ENCODE peak calls at places on chromosomes 3 and 15, in ten cellular contexts. Y is posterior cingulate gyrus; R is CD8-positive, alpha-beta T cell; V is T-cell; D is M059J; F is stimulated activated naive CD8-positive, alpha-beta T cell treated with anti-CD3 and anti-CD28 coated beads, Interleukin-15, Interleukin-2, amounts not matched to agents 100 U/mL and 50 U/mL, for 24 hours; W is heart right ventricle; Z is AG20443; K is myocyte; S is left kidney. Q is an unnamed sample.

GRCh38 chr3:138465927-138466326 is 31.5 kb downstream of the ESYT3 start:
- DNase-seq in Y (no peak), R (no peak), V (no peak), D (peak), F (no peak), W (no peak), Z (no peak), K (peak), S (no peak), Q (no peak)

GRCh38 chr3:172808969-172809546 is 58.5 kb downstream of the ECT2 start:
- DNase-seq in Y (no peak), R (no peak), V (no peak), D (peak), F (no peak), W (no peak), Z (no peak), K (peak), S (peak), Q (no peak)

GRCh38 chr3:165439765-165440164 is 243.6 kb upstream of the SLITRK3 start:
- DNase-seq in Y (no peak), R (no peak), V (no peak), D (no peak), F (no peak), W (no peak), Z (no peak), K (no peak), S (no peak), Q (no peak)

GRCh38 chr3:71875461-71875947 is 90.6 kb upstream of the PROK2 start:
- DNase-seq in Y (peak), R (peak), V (peak), D (peak), F (peak), W (peak), Z (peak), K (peak), S (peak), Q (peak)

GRCh38 chr3:114155370-114155821 is 23.5 kb downstream of the DRD3 start:
- DNase-seq in Y (no peak), R (peak), V (peak), D (peak), F (peak), W (no peak), Z (peak), K (no peak), S (peak), Q (no peak)

GRCh38 chr15:43903864-43904290 is 77.1 kb downstream of the WDR76 start:
- DNase-seq in Y (no peak), R (peak), V (peak), D (peak), F (peak), W (no peak), Z (peak), K (peak), S (peak), Q (no peak)

GRCh38 chr3:53533486-53533885 is 39.1 kb downstream of the CACNA1D start:
- DNase-seq in Y (no peak), R (no peak), V (no peak), D (no peak), F (no peak), W (no peak), Z (no peak), K (no peak), S (no peak), Q (no peak)

GRCh38 chr3:35635407-35635806 is 3.9 kb upstream of the ARPP21 start:
- DNase-seq in Y (peak), R (no peak), V (no peak), D (no peak), F (no peak), W (no peak), Z (no peak), K (no peak), S (no peak), Q (no peak)

GRCh38 chr15:75176404-75176761 is 25.3 kb upstream of the C15orf39 start:
- DNase-seq in Y (no peak), R (no peak), V (no peak), D (no peak), F (no peak), W (no peak), Z (no peak), K (no peak), S (no peak), Q (peak)

GRCh38 chr3:54891540-54891897 is 36.3 kb downstream of the LRTM1 start:
- DNase-seq in Y (peak), R (no peak), V (no peak), D (peak), F (no peak), W (peak), Z (peak), K (peak), S (peak), Q (peak)

GRCh38 chr3:45881031-45882022 is 5.0 kb upstream of the CCR9 start:
- DNase-seq in Y (no peak), R (peak), V (peak), D (peak), F (peak), W (no peak), Z (no peak), K (peak), S (peak), Q (no peak)

GRCh38 chr15:31522056-31522455 is 195.4 kb downstream of the KLF13 start:
- DNase-seq in Y (no peak), R (no peak), V (no peak), D (no peak), F (no peak), W (no peak), Z (no peak), K (no peak), S (no peak), Q (no peak)

GRCh38 chr3:153439780-153440179 is 277.8 kb downstream of the RAP2B start:
- DNase-seq in Y (no peak), R (no peak), V (no peak), D (peak), F (no peak), W (no peak), Z (no peak), K (no peak), S (no peak), Q (no peak)

GRCh38 chr3:64163755-64164148 is 61.5 kb downstream of the PRICKLE2 start:
- DNase-seq in Y (no peak), R (no peak), V (no peak), D (peak), F (no peak), W (no peak), Z (peak), K (peak), S (peak), Q (no peak)

GRCh38 chr3:184377882-184378445 is at the start of gene THPO:
- DNase-seq in Y (no peak), R (no peak), V (no peak), D (no peak), F (no peak), W (no peak), Z (no peak), K (no peak), S (peak), Q (no peak)

GRCh38 chr3:100047455-100048141 is 66.7 kb downstream of the FILIP1L start:
- DNase-seq in Y (no peak), R (no peak), V (no peak), D (peak), F (no peak), W (no peak), Z (no peak), K (peak), S (peak), Q (no peak)

GRCh38 chr15:33780011-33780768 is 188.1 kb upstream of the CHRM5 start:
- DNase-seq in Y (no peak), R (no peak), V (no peak), D (no peak), F (no peak), W (no peak), Z (no peak), K (no peak), S (no peak), Q (no peak)

Q was measured in lower lobe of right lung.